ENCODE peak calls at places on chromosomes 12 and 14, in six cellular contexts. One of them, this sample, is unnamed.

GRCh38 chr14:88929656-88930436 is 105.4 kb downstream of the TTC8 start:
- DNase-seq in stimulated activated CD8-positive, alpha-beta memory T cell treated with anti-CD3 and anti-CD28 coated beads, Interleukin-2, amount 100 ng/mL, for 1 hour: no peak
- DNase-seq in H54: peak; percentile 2
- DNase-seq in mucosa of gallbladder: no peak
- DNase-seq in activated T-cell treated with anti-CD3 and anti-CD28 coated beads, Interleukin-2, amount 50 U/mL, for 24 hours: no peak
- DNase-seq in aorta: no peak
- DNase-seq in this sample: no peak

GRCh38 chr14:93742761-93743160 is 45.5 kb downstream of the PRIMA1 start:
- DNase-seq in stimulated activated CD8-positive, alpha-beta memory T cell treated with anti-CD3 and anti-CD28 coated beads, Interleukin-2, amount 100 ng/mL, for 1 hour: no peak
- DNase-seq in H54: no peak
- DNase-seq in mucosa of gallbladder: no peak
- DNase-seq in activated T-cell treated with anti-CD3 and anti-CD28 coated beads, Interleukin-2, amount 50 U/mL, for 24 hours: no peak
- DNase-seq in aorta: no peak
- DNase-seq in this sample: no peak

GRCh38 chr14:92677087-92677668 is 71.2 kb downstream of the LGMN start:
- DNase-seq in stimulated activated CD8-positive, alpha-beta memory T cell treated with anti-CD3 and anti-CD28 coated beads, Interleukin-2, amount 100 ng/mL, for 1 hour: no peak
- DNase-seq in H54: no peak
- DNase-seq in mucosa of gallbladder: no peak
- DNase-seq in activated T-cell treated with anti-CD3 and anti-CD28 coated beads, Interleukin-2, amount 50 U/mL, for 24 hours: peak; percentile 73
- DNase-seq in aorta: peak; percentile 48
- DNase-seq in this sample: no peak

GRCh38 chr12:131613186-131613585 is 97.7 kb upstream of the SFSWAP start:
- DNase-seq in stimulated activated CD8-positive, alpha-beta memory T cell treated with anti-CD3 and anti-CD28 coated beads, Interleukin-2, amount 100 ng/mL, for 1 hour: no peak
- DNase-seq in H54: no peak
- DNase-seq in mucosa of gallbladder: no peak
- DNase-seq in activated T-cell treated with anti-CD3 and anti-CD28 coated beads, Interleukin-2, amount 50 U/mL, for 24 hours: no peak
- DNase-seq in aorta: no peak
- DNase-seq in this sample: no peak

GRCh38 chr12:52151859-52152783 is 39.7 kb downstream of the KRT80 start:
- DNase-seq in stimulated activated CD8-positive, alpha-beta memory T cell treated with anti-CD3 and anti-CD28 coated beads, Interleukin-2, amount 100 ng/mL, for 1 hour: peak; percentile 56
- DNase-seq in H54: peak; percentile 79
- DNase-seq in mucosa of gallbladder: peak; percentile 58
- DNase-seq in activated T-cell treated with anti-CD3 and anti-CD28 coated beads, Interleukin-2, amount 50 U/mL, for 24 hours: peak; percentile 82
- DNase-seq in aorta: peak; percentile 81
- DNase-seq in this sample: no peak

GRCh38 chr12:68521321-68521839 is 89.3 kb upstream of the RAP1B start:
- DNase-seq in stimulated activated CD8-positive, alpha-beta memory T cell treated with anti-CD3 and anti-CD28 coated beads, Interleukin-2, amount 100 ng/mL, for 1 hour: no peak
- DNase-seq in H54: no peak
- DNase-seq in mucosa of gallbladder: no peak
- DNase-seq in activated T-cell treated with anti-CD3 and anti-CD28 coated beads, Interleukin-2, amount 50 U/mL, for 24 hours: no peak
- DNase-seq in aorta: no peak
- DNase-seq in this sample: no peak

GRCh38 chr12:95074766-95075165 is 1.3 kb upstream of the NR2C1 start:
- DNase-seq in stimulated activated CD8-positive, alpha-beta memory T cell treated with anti-CD3 and anti-CD28 coated beads, Interleukin-2, amount 100 ng/mL, for 1 hour: no peak
- DNase-seq in H54: no peak
- DNase-seq in mucosa of gallbladder: no peak
- DNase-seq in activated T-cell treated with anti-CD3 and anti-CD28 coated beads, Interleukin-2, amount 50 U/mL, for 24 hours: no peak
- DNase-seq in aorta: no peak
- DNase-seq in this sample: no peak

GRCh38 chr12:119115296-119115905 is 63.3 kb upstream of the HSPB8 start:
- DNase-seq in stimulated activated CD8-positive, alpha-beta memory T cell treated with anti-CD3 and anti-CD28 coated beads, Interleukin-2, amount 100 ng/mL, for 1 hour: no peak
- DNase-seq in H54: peak; percentile 50
- DNase-seq in mucosa of gallbladder: peak; percentile 32
- DNase-seq in activated T-cell treated with anti-CD3 and anti-CD28 coated beads, Interleukin-2, amount 50 U/mL, for 24 hours: no peak
- DNase-seq in aorta: no peak
- DNase-seq in this sample: peak; percentile 23

GRCh38 chr12:132323171-132324010 is 6.0 kb downstream of the GALNT9 start:
- DNase-seq in stimulated activated CD8-positive, alpha-beta memory T cell treated with anti-CD3 and anti-CD28 coated beads, Interleukin-2, amount 100 ng/mL, for 1 hour: no peak
- DNase-seq in H54: no peak
- DNase-seq in mucosa of gallbladder: no peak
- DNase-seq in activated T-cell treated with anti-CD3 and anti-CD28 coated beads, Interleukin-2, amount 50 U/mL, for 24 hours: peak; percentile 44
- DNase-seq in aorta: no peak
- DNase-seq in this sample: peak; percentile 40

GRCh38 chr14:95261616-95262510 is 57.8 kb downstream of the CLMN start:
- DNase-seq in stimulated activated CD8-positive, alpha-beta memory T cell treated with anti-CD3 and anti-CD28 coated beads, Interleukin-2, amount 100 ng/mL, for 1 hour: no peak
- DNase-seq in H54: no peak
- DNase-seq in mucosa of gallbladder: no peak
- DNase-seq in activated T-cell treated with anti-CD3 and anti-CD28 coated beads, Interleukin-2, amount 50 U/mL, for 24 hours: no peak
- DNase-seq in aorta: no peak
- DNase-seq in this sample: no peak

GRCh38 chr12:127667131-127667685 is 599.8 kb upstream of the TMEM132C start:
- DNase-seq in stimulated activated CD8-positive, alpha-beta memory T cell treated with anti-CD3 and anti-CD28 coated beads, Interleukin-2, amount 100 ng/mL, for 1 hour: no peak
- DNase-seq in H54: no peak
- DNase-seq in mucosa of gallbladder: no peak
- DNase-seq in activated T-cell treated with anti-CD3 and anti-CD28 coated beads, Interleukin-2, amount 50 U/mL, for 24 hours: no peak
- DNase-seq in aorta: no peak
- DNase-seq in this sample: no peak

GRCh38 chr12:46124848-46125619 is 134.7 kb upstream of the SCAF11 start:
- DNase-seq in stimulated activated CD8-positive, alpha-beta memory T cell treated with anti-CD3 and anti-CD28 coated beads, Interleukin-2, amount 100 ng/mL, for 1 hour: peak; percentile 31
- DNase-seq in H54: peak; percentile 12
- DNase-seq in mucosa of gallbladder: peak; percentile 72
- DNase-seq in activated T-cell treated with anti-CD3 and anti-CD28 coated beads, Interleukin-2, amount 50 U/mL, for 24 hours: peak; percentile 36
- DNase-seq in aorta: no peak
- DNase-seq in this sample: peak; percentile 65

GRCh38 chr12:11059784-11060183 is 2.3 kb downstream of the TAS2R46 start:
- DNase-seq in stimulated activated CD8-positive, alpha-beta memory T cell treated with anti-CD3 and anti-CD28 coated beads, Interleukin-2, amount 100 ng/mL, for 1 hour: no peak
- DNase-seq in H54: no peak
- DNase-seq in mucosa of gallbladder: no peak
- DNase-seq in activated T-cell treated with anti-CD3 and anti-CD28 coated beads, Interleukin-2, amount 50 U/mL, for 24 hours: no peak
- DNase-seq in aorta: no peak
- DNase-seq in this sample: no peak

GRCh38 chr14:94394594-94395305 is 6.3 kb upstream of the SERPINA1 start:
- DNase-seq in stimulated activated CD8-positive, alpha-beta memory T cell treated with anti-CD3 and anti-CD28 coated beads, Interleukin-2, amount 100 ng/mL, for 1 hour: no peak
- DNase-seq in H54: no peak
- DNase-seq in mucosa of gallbladder: peak; percentile 41
- DNase-seq in activated T-cell treated with anti-CD3 and anti-CD28 coated beads, Interleukin-2, amount 50 U/mL, for 24 hours: no peak
- DNase-seq in aorta: peak; percentile 82
- DNase-seq in this sample: no peak

GRCh38 chr14:34035934-34036250 is 85.0 kb upstream of the EGLN3 start:
- DNase-seq in stimulated activated CD8-positive, alpha-beta memory T cell treated with anti-CD3 and anti-CD28 coated beads, Interleukin-2, amount 100 ng/mL, for 1 hour: no peak
- DNase-seq in H54: no peak
- DNase-seq in mucosa of gallbladder: no peak
- DNase-seq in activated T-cell treated with anti-CD3 and anti-CD28 coated beads, Interleukin-2, amount 50 U/mL, for 24 hours: no peak
- DNase-seq in aorta: no peak
- DNase-seq in this sample: no peak

GRCh38 chr14:72525087-72525909 is 368.6 kb downstream of the DPF3 start:
- DNase-seq in stimulated activated CD8-positive, alpha-beta memory T cell treated with anti-CD3 and anti-CD28 coated beads, Interleukin-2, amount 100 ng/mL, for 1 hour: no peak
- DNase-seq in H54: no peak
- DNase-seq in mucosa of gallbladder: no peak
- DNase-seq in activated T-cell treated with anti-CD3 and anti-CD28 coated beads, Interleukin-2, amount 50 U/mL, for 24 hours: no peak
- DNase-seq in aorta: no peak
- DNase-seq in this sample: no peak

GRCh38 chr12:9132008-9132535 is 16.4 kb upstream of the A2M start:
- DNase-seq in stimulated activated CD8-positive, alpha-beta memory T cell treated with anti-CD3 and anti-CD28 coated beads, Interleukin-2, amount 100 ng/mL, for 1 hour: no peak
- DNase-seq in H54: no peak
- DNase-seq in mucosa of gallbladder: no peak
- DNase-seq in activated T-cell treated with anti-CD3 and anti-CD28 coated beads, Interleukin-2, amount 50 U/mL, for 24 hours: no peak
- DNase-seq in aorta: no peak
- DNase-seq in this sample: no peak

GRCh38 chr14:86779416-86779815 is 1213.6 kb downstream of the GALC start:
- DNase-seq in stimulated activated CD8-positive, alpha-beta memory T cell treated with anti-CD3 and anti-CD28 coated beads, Interleukin-2, amount 100 ng/mL, for 1 hour: no peak
- DNase-seq in H54: no peak
- DNase-seq in mucosa of gallbladder: no peak
- DNase-seq in activated T-cell treated with anti-CD3 and anti-CD28 coated beads, Interleukin-2, amount 50 U/mL, for 24 hours: no peak
- DNase-seq in aorta: no peak
- DNase-seq in this sample: no peak

GRCh38 chr12:113120670-113121370 is 14.7 kb downstream of the RASAL1 start:
- DNase-seq in stimulated activated CD8-positive, alpha-beta memory T cell treated with anti-CD3 and anti-CD28 coated beads, Interleukin-2, amount 100 ng/mL, for 1 hour: no peak
- DNase-seq in H54: no peak
- DNase-seq in mucosa of gallbladder: no peak
- DNase-seq in activated T-cell treated with anti-CD3 and anti-CD28 coated beads, Interleukin-2, amount 50 U/mL, for 24 hours: no peak
- DNase-seq in aorta: peak; percentile 11
- DNase-seq in this sample: peak; percentile 92